ENCODE peak calls at places on chromosomes 1 and 21, in five cellular contexts. One of them, this sample, is unnamed.

GRCh38 chr1:202952818-202953217 is 5.3 kb downstream of the ADIPOR1 start:
- DNase-seq in T-helper 2 cell: no peak
- DNase-seq in non-pigmented ciliary epithelial cell: no peak
- DNase-seq in Right ventricle myocardium superior: no peak
- DNase-seq in NCI-H1694 treated with DMSO at 0.1 percent for 48 hours: no peak
- DNase-seq in this sample: peak; percentile 54

GRCh38 chr1:110557481-110557880 is 38.5 kb upstream of the KCNA10 start:
- DNase-seq in T-helper 2 cell: no peak
- DNase-seq in non-pigmented ciliary epithelial cell: no peak
- DNase-seq in Right ventricle myocardium superior: no peak
- DNase-seq in NCI-H1694 treated with DMSO at 0.1 percent for 48 hours: no peak
- DNase-seq in this sample: no peak

GRCh38 chr21:34625194-34625593 is 10.3 kb upstream of the RCAN1 start:
- DNase-seq in T-helper 2 cell: no peak
- DNase-seq in non-pigmented ciliary epithelial cell: no peak
- DNase-seq in Right ventricle myocardium superior: peak; percentile 43
- DNase-seq in NCI-H1694 treated with DMSO at 0.1 percent for 48 hours: no peak
- DNase-seq in this sample: no peak

GRCh38 chr1:91635763-91636162 is 135.1 kb downstream of the CDC7 start:
- DNase-seq in T-helper 2 cell: no peak
- DNase-seq in non-pigmented ciliary epithelial cell: no peak
- DNase-seq in Right ventricle myocardium superior: no peak
- DNase-seq in NCI-H1694 treated with DMSO at 0.1 percent for 48 hours: no peak
- DNase-seq in this sample: no peak

GRCh38 chr1:225469051-225469450 is 41.2 kb upstream of the LBR start:
- DNase-seq in T-helper 2 cell: no peak
- DNase-seq in non-pigmented ciliary epithelial cell: no peak
- DNase-seq in Right ventricle myocardium superior: peak; percentile 19
- DNase-seq in NCI-H1694 treated with DMSO at 0.1 percent for 48 hours: no peak
- DNase-seq in this sample: no peak

GRCh38 chr1:119737040-119737682 is 25.4 kb downstream of the PHGDH start:
- DNase-seq in T-helper 2 cell: no peak
- DNase-seq in non-pigmented ciliary epithelial cell: no peak
- DNase-seq in Right ventricle myocardium superior: peak; percentile 66
- DNase-seq in NCI-H1694 treated with DMSO at 0.1 percent for 48 hours: no peak
- DNase-seq in this sample: peak; percentile 50

GRCh38 chr21:46319192-46319591 is 4.5 kb downstream of the C21orf58 start:
- DNase-seq in T-helper 2 cell: no peak
- DNase-seq in non-pigmented ciliary epithelial cell: no peak
- DNase-seq in Right ventricle myocardium superior: peak; percentile 10
- DNase-seq in NCI-H1694 treated with DMSO at 0.1 percent for 48 hours: no peak
- DNase-seq in this sample: no peak

GRCh38 chr1:114466334-114467014 is 44.5 kb downstream of the TRIM33 start:
- DNase-seq in T-helper 2 cell: no peak
- DNase-seq in non-pigmented ciliary epithelial cell: no peak
- DNase-seq in Right ventricle myocardium superior: no peak
- DNase-seq in NCI-H1694 treated with DMSO at 0.1 percent for 48 hours: no peak
- DNase-seq in this sample: no peak

GRCh38 chr1:201149400-201149799 is 4.9 kb downstream of the TMEM9 start:
- DNase-seq in T-helper 2 cell: no peak
- DNase-seq in non-pigmented ciliary epithelial cell: no peak
- DNase-seq in Right ventricle myocardium superior: no peak
- DNase-seq in NCI-H1694 treated with DMSO at 0.1 percent for 48 hours: peak; percentile 44
- DNase-seq in this sample: no peak

GRCh38 chr1:14929547-14930223 is 223.9 kb upstream of the TMEM51 start:
- DNase-seq in T-helper 2 cell: no peak
- DNase-seq in non-pigmented ciliary epithelial cell: no peak
- DNase-seq in Right ventricle myocardium superior: no peak
- DNase-seq in NCI-H1694 treated with DMSO at 0.1 percent for 48 hours: peak; percentile 51
- DNase-seq in this sample: no peak

GRCh38 chr1:176325664-176326063 is 118.6 kb upstream of the COP1 start:
- DNase-seq in T-helper 2 cell: no peak
- DNase-seq in non-pigmented ciliary epithelial cell: no peak
- DNase-seq in Right ventricle myocardium superior: no peak
- DNase-seq in NCI-H1694 treated with DMSO at 0.1 percent for 48 hours: no peak
- DNase-seq in this sample: no peak

GRCh38 chr1:163046071-163046470 is 23.1 kb upstream of the RGS4 start:
- DNase-seq in T-helper 2 cell: no peak
- DNase-seq in non-pigmented ciliary epithelial cell: no peak
- DNase-seq in Right ventricle myocardium superior: no peak
- DNase-seq in NCI-H1694 treated with DMSO at 0.1 percent for 48 hours: no peak
- DNase-seq in this sample: no peak

GRCh38 chr1:184635347-184636155 is 119.1 kb downstream of the EDEM3 start:
- DNase-seq in T-helper 2 cell: no peak
- DNase-seq in non-pigmented ciliary epithelial cell: no peak
- DNase-seq in Right ventricle myocardium superior: no peak
- DNase-seq in NCI-H1694 treated with DMSO at 0.1 percent for 48 hours: no peak
- DNase-seq in this sample: no peak

GRCh38 chr1:160374701-160375443 is 8.0 kb downstream of the NHLH1 start:
- DNase-seq in T-helper 2 cell: no peak
- DNase-seq in non-pigmented ciliary epithelial cell: no peak
- DNase-seq in Right ventricle myocardium superior: peak; percentile 52
- DNase-seq in NCI-H1694 treated with DMSO at 0.1 percent for 48 hours: no peak
- DNase-seq in this sample: no peak

GRCh38 chr1:97108200-97108599 is 386.6 kb downstream of the PTBP2 start:
- DNase-seq in T-helper 2 cell: no peak
- DNase-seq in non-pigmented ciliary epithelial cell: no peak
- DNase-seq in Right ventricle myocardium superior: no peak
- DNase-seq in NCI-H1694 treated with DMSO at 0.1 percent for 48 hours: no peak
- DNase-seq in this sample: no peak

GRCh38 chr1:64315402-64315801 is 112.0 kb downstream of the UBE2U start:
- DNase-seq in T-helper 2 cell: no peak
- DNase-seq in non-pigmented ciliary epithelial cell: no peak
- DNase-seq in Right ventricle myocardium superior: no peak
- DNase-seq in NCI-H1694 treated with DMSO at 0.1 percent for 48 hours: no peak
- DNase-seq in this sample: no peak

GRCh38 chr21:39568380-39568779 is 44.4 kb upstream of the B3GALT5 start:
- DNase-seq in T-helper 2 cell: no peak
- DNase-seq in non-pigmented ciliary epithelial cell: no peak
- DNase-seq in Right ventricle myocardium superior: no peak
- DNase-seq in NCI-H1694 treated with DMSO at 0.1 percent for 48 hours: no peak
- DNase-seq in this sample: no peak

GRCh38 chr1:246181244-246181643 is 325.8 kb downstream of the SMYD3 start:
- DNase-seq in T-helper 2 cell: no peak
- DNase-seq in non-pigmented ciliary epithelial cell: no peak
- DNase-seq in Right ventricle myocardium superior: no peak
- DNase-seq in NCI-H1694 treated with DMSO at 0.1 percent for 48 hours: no peak
- DNase-seq in this sample: no peak

GRCh38 chr1:112713466-112714312 is 1.4 kb downstream of the PPM1J start:
- DNase-seq in T-helper 2 cell: no peak
- DNase-seq in non-pigmented ciliary epithelial cell: no peak
- DNase-seq in Right ventricle myocardium superior: no peak
- DNase-seq in NCI-H1694 treated with DMSO at 0.1 percent for 48 hours: no peak
- DNase-seq in this sample: no peak

GRCh38 chr1:68490046-68490651 is 6.7 kb downstream of the DEPDC1 start:
- DNase-seq in T-helper 2 cell: no peak
- DNase-seq in non-pigmented ciliary epithelial cell: no peak
- DNase-seq in Right ventricle myocardium superior: no peak
- DNase-seq in NCI-H1694 treated with DMSO at 0.1 percent for 48 hours: no peak
- DNase-seq in this sample: no peak

GRCh38 chr1:235948774-235949427 is 82.2 kb upstream of the LYST start:
- DNase-seq in T-helper 2 cell: no peak
- DNase-seq in non-pigmented ciliary epithelial cell: no peak
- DNase-seq in Right ventricle myocardium superior: no peak
- DNase-seq in NCI-H1694 treated with DMSO at 0.1 percent for 48 hours: no peak
- DNase-seq in this sample: no peak

This sample was measured in left cardiac atrium.